ENCODE peak calls at places on chromosomes 5 and 9, in four cellular contexts. N is K562, C is SK-N-SH, D is HepG2. I is an unnamed sample.

GRCh38 chr9:134408389-134408788 is 82.1 kb downstream of the RXRA start:
- DNase-seq in N (no peak), C (peak; percentile 79), D (no peak), I (no peak)

GRCh38 chr9:135888766-135889394 is 18.5 kb downstream of the CAMSAP1 start:
- DNase-seq in N (no peak), C (no peak), D (no peak), I (no peak)

GRCh38 chr9:113652355-113653152 is 189.0 kb downstream of the RGS3 start:
- DNase-seq in N (no peak), C (no peak), D (peak; percentile 97), I (no peak)

GRCh38 chr5:147490989-147491388 is 18.9 kb downstream of the DPYSL3 start:
- DNase-seq in N (no peak), C (no peak), D (no peak), I (no peak)

GRCh38 chr9:135905380-135906282 is 1.7 kb downstream of the CAMSAP1 start:
- DNase-seq in N (no peak), C (no peak), D (no peak), I (peak; percentile 53)

GRCh38 chr9:114343471-114344187 is 14.0 kb downstream of the ORM2 start:
- DNase-seq in N (no peak), C (no peak), D (no peak), I (no peak)

GRCh38 chr5:73513996-73514395 is 15.8 kb downstream of the BTF3 start:
- DNase-seq in N (no peak), C (no peak), D (no peak), I (no peak)

GRCh38 chr9:134734270-134734669 is 92.7 kb downstream of the COL5A1 start:
- DNase-seq in N (no peak), C (peak; percentile 82), D (peak; percentile 27), I (no peak)

GRCh38 chr5:141245250-141245717 is at the start of gene PCDHB15:
- DNase-seq in N (peak; percentile 13), C (peak; percentile 30), D (peak; percentile 9), I (no peak)

GRCh38 chr5:4773827-4774317 is 366.3 kb upstream of the ADAMTS16 start:
- DNase-seq in N (no peak), C (no peak), D (no peak), I (no peak)
- TF ChIP-seq ELF1 in N (no peak), C (no peak), D (no peak), I (no peak)

DNA sequence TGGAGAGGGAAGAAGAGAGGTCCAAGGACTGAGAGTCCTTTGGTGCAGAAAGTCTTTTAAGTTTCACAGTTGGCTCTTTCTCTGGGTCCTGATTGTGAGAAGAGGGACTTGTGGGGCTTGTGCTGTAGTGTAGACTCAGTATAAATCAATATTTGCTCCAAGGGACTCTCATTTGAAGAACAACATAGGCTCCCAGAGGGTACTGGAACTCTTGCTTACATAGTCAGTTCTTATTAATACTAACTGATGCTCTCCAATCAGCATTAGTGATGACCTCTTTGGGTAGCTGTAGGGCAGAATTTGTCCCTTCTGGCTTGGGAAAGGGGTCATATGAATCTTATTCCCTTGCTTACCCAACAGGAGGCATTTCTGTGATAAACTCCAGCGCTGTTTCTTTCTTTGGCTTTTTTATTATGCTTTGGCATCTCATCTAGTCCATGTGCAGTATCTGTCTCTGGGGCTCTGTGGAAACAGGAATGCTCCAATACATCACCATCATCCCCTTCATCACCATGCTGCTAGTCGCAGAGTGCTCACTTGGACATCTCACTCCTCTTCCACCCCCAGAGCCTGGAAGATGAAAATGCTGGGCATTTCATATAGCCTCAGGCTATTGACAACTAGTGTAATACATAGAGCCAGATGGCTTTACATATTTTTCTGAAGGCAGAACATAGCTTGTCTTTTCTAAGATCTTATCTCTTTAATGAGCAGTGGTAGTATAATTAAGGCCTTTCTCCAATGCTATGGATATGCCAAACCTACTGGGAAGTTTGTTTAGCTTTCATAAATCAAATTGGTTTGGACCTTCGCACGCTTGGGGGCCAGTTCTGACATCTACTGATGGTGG is 62.8 kb upstream of the CXCL14 start:
- DNase-seq in N (no peak), C (no peak), D (no peak), I (no peak)
- TF ChIP-seq ELF1 in N (no peak), C (no peak), D (no peak), I (no peak)

DNA sequence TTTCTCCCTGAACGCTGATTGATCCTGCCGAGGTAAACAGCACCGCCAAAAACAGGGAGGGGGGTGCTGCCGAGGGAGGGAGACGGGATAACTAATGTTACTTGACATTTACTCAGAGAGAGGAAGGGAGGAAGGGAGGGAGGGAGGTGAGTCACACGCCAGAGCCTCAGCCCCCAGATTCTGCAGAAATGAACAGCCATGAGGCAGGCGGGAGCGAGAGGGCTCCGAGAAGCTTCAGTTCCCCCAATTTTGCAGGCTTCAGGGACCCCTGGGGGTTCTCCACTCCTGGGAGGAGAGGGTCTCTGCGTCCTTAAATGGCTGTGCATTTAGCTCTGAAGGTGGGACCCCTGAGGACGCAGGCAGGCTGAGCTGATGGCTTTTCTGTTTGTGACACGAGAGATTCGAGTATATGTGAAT is 59.1 kb upstream of the IER5L start:
- DNase-seq in N (peak; percentile 46), C (no peak), D (no peak), I (no peak)
- TF ChIP-seq ELF1 in N (no peak), C (no peak), D (no peak), I (no peak)

DNA sequence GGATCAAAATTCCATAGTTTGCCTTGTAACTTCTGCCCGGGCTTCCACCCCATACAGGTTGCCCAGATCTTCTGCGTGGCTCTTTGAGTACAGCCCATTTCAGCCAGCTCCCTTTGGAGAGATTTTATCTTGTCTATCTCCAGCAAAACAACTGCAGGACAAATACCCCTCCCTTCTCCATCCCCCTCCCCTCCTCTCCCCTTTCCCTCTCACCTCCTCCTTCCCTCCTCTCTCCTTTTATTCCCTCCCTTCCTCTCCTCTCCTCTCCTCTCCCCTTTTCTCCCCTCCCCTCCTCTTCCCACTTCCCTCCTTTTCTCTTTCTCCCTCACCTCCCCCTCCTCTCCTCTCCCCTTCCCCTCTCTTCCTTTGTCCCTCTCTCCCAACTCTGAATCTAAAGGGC is 58.2 kb downstream of the COL15A1 start:
- DNase-seq in N (no peak), C (no peak), D (no peak), I (no peak)
- TF ChIP-seq ELF1 in N (no peak), C (no peak), D (no peak), I (no peak)

GRCh38 chr5:123809594-123810172 is 297.7 kb downstream of the CSNK1G3 start:
- DNase-seq in N (no peak), C (no peak), D (no peak), I (no peak)
- TF ChIP-seq ELF1 in N (no peak), C (no peak), D (no peak), I (no peak)

DNA sequence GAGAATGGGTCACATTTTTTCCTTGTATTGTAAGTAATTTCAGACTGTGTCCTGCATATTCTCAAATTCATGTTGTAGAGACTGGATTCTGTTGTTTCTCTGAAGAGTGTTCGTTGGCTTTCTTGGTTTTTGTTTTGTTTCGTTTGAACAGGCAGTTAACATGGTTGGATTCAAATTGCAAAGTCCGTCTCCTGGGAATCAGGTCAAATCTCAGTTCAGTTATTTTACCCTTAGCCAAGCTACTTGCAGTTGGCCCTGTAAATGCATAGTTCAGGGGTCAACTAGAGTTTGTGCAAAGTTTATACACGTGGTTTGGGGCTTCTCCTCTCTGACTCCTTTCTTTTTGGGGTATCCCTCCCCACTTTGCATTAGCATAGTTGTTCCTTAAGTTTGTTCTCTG is 21.7 kb upstream of the FBXW11 start:
- DNase-seq in N (no peak), C (no peak), D (no peak), I (no peak)
- TF ChIP-seq ELF1 in N (no peak), C (no peak), D (no peak), I (no peak)

GRCh38 chr5:69502375-69503143 is 10.0 kb downstream of the OCLN start:
- DNase-seq in N (no peak), C (no peak), D (peak; percentile 46), I (no peak)
- TF ChIP-seq ELF1 in N (no peak), C (no peak), D (no peak), I (no peak)

DNA sequence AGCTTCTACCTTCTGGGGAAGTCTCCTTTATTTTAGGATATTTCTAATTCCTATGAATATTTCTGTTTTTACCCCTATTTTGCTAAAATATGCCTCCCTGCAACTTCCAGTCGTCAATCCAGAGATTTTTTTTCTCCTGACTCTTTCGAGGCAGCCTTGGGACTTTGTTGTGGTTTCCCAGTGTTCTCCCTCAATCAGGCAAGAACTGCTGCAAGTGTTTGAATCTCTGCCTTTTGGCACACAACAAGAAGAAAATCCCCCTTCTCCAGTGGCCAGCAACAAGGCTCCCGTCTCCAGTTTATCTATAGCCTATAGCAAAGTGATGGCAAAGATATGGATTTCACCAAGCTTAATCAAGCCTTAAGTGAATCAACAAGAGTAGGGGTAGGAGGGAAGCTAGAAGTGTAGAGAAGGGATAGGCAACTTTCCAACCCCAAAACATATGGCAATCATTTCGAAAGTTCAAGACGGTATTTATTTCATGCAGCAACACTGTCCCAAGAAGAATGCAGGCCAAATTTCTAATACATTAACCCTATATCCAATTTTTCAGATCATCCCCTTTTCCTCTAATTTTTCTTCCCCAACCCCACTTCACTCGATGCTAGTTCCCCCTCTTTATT is 37.7 kb upstream of the PAPPA start:
- DNase-seq in N (no peak), C (no peak), D (no peak), I (no peak)
- TF ChIP-seq ELF1 in N (no peak), C (no peak), D (no peak), I (no peak)

GRCh38 chr9:99076483-99077171 is 28.3 kb upstream of the TGFBR1 start:
- DNase-seq in N (peak; percentile 67), C (no peak), D (no peak), I (no peak)
- TF ChIP-seq ELF1 in N (no peak), C (no peak), D (no peak), I (no peak)

DNA sequence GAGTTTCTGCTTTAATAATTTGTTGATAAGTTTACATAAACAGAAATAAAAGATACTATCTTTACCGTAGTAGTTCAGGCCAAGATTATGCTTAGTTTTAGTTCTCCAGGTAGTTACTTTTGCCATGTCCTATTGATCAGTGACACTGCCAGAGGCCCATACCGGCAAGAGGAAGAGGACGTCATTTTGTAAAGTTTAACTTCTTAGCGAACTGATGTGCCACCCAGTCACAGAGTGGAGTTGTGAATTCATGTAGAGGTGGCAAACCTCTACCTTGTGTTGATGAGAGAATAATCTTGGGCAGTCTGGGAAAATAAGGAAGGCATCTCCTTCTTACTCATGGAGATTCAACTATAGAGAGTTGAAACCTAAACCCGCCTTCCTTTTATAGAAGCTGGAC is 21.8 kb downstream of the RGMB start:
- DNase-seq in N (no peak), C (no peak), D (no peak), I (no peak)
- TF ChIP-seq ELF1 in N (no peak), C (no peak), D (no peak), I (no peak)

I was measured in HCT116.